ENCODE peak calls at places on chromosomes 1 and 21, in nine cellular contexts. Q is fibroblast of lung, Y is AG04450, C is transverse colon, H is mammary epithelial cell, E is hepatocyte, B is A673, K is activated B cell treated with CpG ODN at 0.5 μM for 24 hours, T is esophagus squamous epithelium. O is an unnamed sample.

GRCh38 chr1:75855010-75855409 is 58.3 kb downstream of the MSH4 start:
- DNase-seq in Y (no peak), C (no peak), B (no peak), Q (peak; percentile 77), K (no peak), H (peak; percentile 88), E (no peak), T (no peak), O (no peak)

GRCh38 chr1:54973205-54973921 is 7.1 kb upstream of the TMEM61 start:
- DNase-seq in H (no peak), Q (peak; percentile 59), C (no peak), Y (no peak), B (peak; percentile 33), E (no peak), K (no peak), T (no peak), O (no peak)

GRCh38 chr21:34693192-34693810 is 24.5 kb downstream of the CLIC6 start:
- DNase-seq in E (peak; percentile 74), Q (peak; percentile 67), H (peak; percentile 39), Y (peak; percentile 39), C (peak; percentile 44), K (no peak), T (no peak), B (peak; percentile 76), O (no peak)

GRCh38 chr1:94707321-94708298 is 112.5 kb upstream of the SLC44A3 start:
- DNase-seq in Y (no peak), K (no peak), E (no peak), B (peak; percentile 20), Q (no peak), C (no peak), T (no peak), H (no peak), O (no peak)

GRCh38 chr1:46611691-46612221 is 4.9 kb downstream of the MOB3C start:
- DNase-seq in Q (peak; percentile 43), C (no peak), H (peak; percentile 97), B (no peak), E (no peak), K (no peak), T (no peak), Y (no peak), O (no peak)

GRCh38 chr1:39653546-39654031 is 14.1 kb upstream of the HEYL start:
- DNase-seq in Y (peak; percentile 58), Q (peak; percentile 64), C (peak; percentile 78), K (peak; percentile 53), H (peak; percentile 81), T (no peak), E (peak; percentile 90), B (peak; percentile 83), O (peak; percentile 80)

GRCh38 chr1:16612332-16613172 is 812 bp downstream of the NBPF1 start:
- DNase-seq in H (peak; percentile 96), T (no peak), Y (peak; percentile 72), C (peak; percentile 75), B (peak; percentile 86), K (no peak), E (peak; percentile 94), Q (peak; percentile 96), O (peak; percentile 86)

GRCh38 chr1:226482196-226482595 is 66.4 kb upstream of the STUM start:
- DNase-seq in B (no peak), Y (no peak), Q (no peak), H (no peak), E (no peak), T (no peak), K (no peak), C (no peak), O (no peak)

GRCh38 chr1:197103295-197103694 is 36.2 kb upstream of the F13B start:
- DNase-seq in K (no peak), H (no peak), Q (peak; percentile 38), B (no peak), E (no peak), C (no peak), T (no peak), Y (peak; percentile 27), O (no peak)

GRCh38 chr1:75328691-75329090 is 194.5 kb downstream of the LHX8 start:
- DNase-seq in C (no peak), Y (no peak), Q (no peak), T (no peak), B (no peak), E (no peak), K (no peak), H (no peak), O (no peak)

GRCh38 chr1:117584181-117584580 is 21.7 kb upstream of the TENT5C start:
- DNase-seq in B (no peak), H (no peak), E (no peak), C (no peak), K (no peak), T (no peak), Y (no peak), Q (no peak), O (no peak)

GRCh38 chr1:240337795-240338194 is 246.1 kb downstream of the FMN2 start:
- DNase-seq in Q (peak; percentile 94), H (no peak), Y (peak; percentile 52), C (no peak), E (peak; percentile 63), K (no peak), T (no peak), B (no peak), O (no peak)

GRCh38 chr21:38310619-38311018 is 53.8 kb downstream of the KCNJ15 start:
- DNase-seq in Y (no peak), B (no peak), H (peak; percentile 68), K (no peak), T (no peak), C (no peak), E (no peak), Q (peak; percentile 52), O (no peak)

GRCh38 chr1:43858324-43858723 is 75.3 kb upstream of the ARTN start:
- DNase-seq in K (no peak), B (peak; percentile 90), T (no peak), E (peak; percentile 76), Y (peak; percentile 96), H (peak; percentile 99), C (no peak), Q (peak; percentile 100), O (no peak)

GRCh38 chr1:181748013-181748412 is 264.7 kb downstream of the CACNA1E start:
- DNase-seq in E (no peak), H (no peak), B (no peak), Q (no peak), C (no peak), K (no peak), Y (no peak), T (no peak), O (no peak)

GRCh38 chr1:167057297-167057688 is 32.9 kb downstream of the GPA33 start:
- DNase-seq in T (no peak), Y (no peak), B (peak; percentile 69), K (no peak), E (peak; percentile 65), C (no peak), H (peak; percentile 42), Q (peak; percentile 43), O (no peak)

GRCh38 chr1:225479996-225480720 is 52.3 kb upstream of the LBR start:
- DNase-seq in Y (no peak), T (no peak), C (no peak), H (no peak), K (no peak), E (no peak), Q (no peak), B (no peak), O (no peak)

GRCh38 chr1:100034465-100034864 is 64.7 kb downstream of the SLC35A3 start:
- DNase-seq in T (no peak), C (no peak), K (no peak), Y (peak; percentile 11), Q (no peak), E (peak; percentile 28), H (no peak), B (peak; percentile 62), O (no peak)

GRCh38 chr1:228340686-228341449 is 65.8 kb downstream of the TRIM11 start:
- DNase-seq in K (peak; percentile 12), T (no peak), B (peak; percentile 16), E (no peak), Q (no peak), H (no peak), Y (no peak), C (peak; percentile 9), O (peak; percentile 67)

GRCh38 chr1:184405743-184406142 is 18.9 kb downstream of the C1orf21 start:
- DNase-seq in B (peak; percentile 28), T (no peak), H (no peak), K (no peak), Q (no peak), E (no peak), C (no peak), Y (no peak), O (no peak)

DNA sequence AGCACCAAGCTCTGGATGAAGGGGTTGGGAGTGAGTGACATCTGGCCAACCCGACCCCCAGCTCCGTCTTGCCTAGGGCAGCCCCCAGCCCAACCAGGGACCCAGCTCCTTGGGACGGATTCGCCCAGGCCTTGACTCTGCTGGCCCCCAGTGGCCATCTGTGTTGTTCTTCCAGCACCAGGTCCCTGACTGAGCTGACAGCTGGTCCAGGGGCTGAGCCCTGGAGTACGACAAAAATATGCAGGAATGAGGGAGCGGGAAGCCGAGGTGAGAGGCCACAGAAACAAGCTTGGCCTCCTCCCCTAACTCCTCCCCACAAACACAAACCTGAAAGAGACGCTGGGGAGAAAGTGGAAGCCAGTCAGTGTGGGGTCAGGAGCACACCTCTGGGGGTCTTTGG is 55.0 kb upstream of the PAX7 start:
- DNase-seq in E (peak; percentile 63), B (peak; percentile 79), Y (no peak), Q (peak; percentile 10), T (no peak), H (no peak), K (peak; percentile 28), C (peak; percentile 73), O (peak; percentile 80)
- TF ChIP-seq CTCF in E (peak; percentile 66), B (peak; percentile 92), Y (peak; percentile 70), Q (peak; percentile 75), T (peak; percentile 59), H (peak; percentile 66), K (no peak), C (peak; percentile 64), O (peak; percentile 82)

GRCh38 chr1:87325982-87326738 is 2.5 kb upstream of the LMO4 start:
- DNase-seq in H (peak; percentile 43), T (no peak), Q (peak; percentile 49), B (peak; percentile 67), K (no peak), Y (no peak), E (peak; percentile 74), C (peak; percentile 49), O (no peak)
- TF ChIP-seq CTCF in H (peak; percentile 73), T (peak; percentile 76), Q (peak; percentile 51), B (peak; percentile 87), K (peak; percentile 65), Y (peak; percentile 78), E (peak; percentile 74), C (peak; percentile 80), O (peak; percentile 90)

DNA sequence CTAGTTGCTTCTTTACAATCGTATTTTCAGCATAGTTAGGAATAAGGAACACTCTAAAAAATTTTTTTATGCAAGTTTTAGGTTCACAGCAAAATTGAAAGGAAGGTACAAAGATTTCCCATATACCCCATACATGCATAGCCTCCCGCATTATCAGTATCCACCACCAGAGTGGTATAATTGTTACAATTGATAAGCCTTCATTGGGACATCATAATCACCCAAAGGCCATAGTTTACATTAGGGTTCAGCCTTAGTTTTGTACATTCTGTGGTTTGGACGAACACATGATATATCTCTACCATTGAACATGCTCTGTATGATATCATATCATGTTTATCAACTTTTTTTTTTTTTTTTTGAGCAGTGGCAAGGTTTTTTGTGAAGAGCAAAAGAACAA is 180.0 kb downstream of the SDCCAG8 start:
- DNase-seq in H (no peak), T (no peak), Q (no peak), Y (no peak), B (no peak), K (no peak), E (no peak), C (no peak), O (no peak)
- TF ChIP-seq CTCF in H (no peak), T (no peak), Q (no peak), Y (peak; percentile 7), B (no peak), K (no peak), E (no peak), C (no peak), O (peak; percentile 54)

GRCh38 chr1:195550071-195550862 is 1058.0 kb downstream of the KCNT2 start:
- DNase-seq in T (no peak), B (no peak), H (no peak), Y (no peak), K (no peak), C (peak; percentile 48), E (no peak), Q (no peak), O (no peak)
- TF ChIP-seq CTCF in T (no peak), B (no peak), H (no peak), Y (no peak), K (no peak), C (no peak), E (no peak), Q (no peak), O (no peak)